ENCODE peak calls at places on chromosomes 11 and 22, in ten cellular contexts. One of them, this sample, is unnamed.

GRCh38 chr11:9276571-9276970 is 11.4 kb upstream of the DENND5A start:
- DNase-seq in H7: no peak
- DNase-seq in K562: no peak
- DNase-seq in CD4-positive, alpha-beta T cell: no peak
- DNase-seq in stimulated activated CD8-positive, alpha-beta memory T cell treated with anti-CD3 and anti-CD28 coated beads, Interleukin-7, amount 100 ng/mL, for 24 hours: no peak
- DNase-seq in stimulated activated CD4-positive, alpha-beta T cell treated with anti-CD3 and anti-CD28 coated beads, Interleukin-4, amount 100 ng/mL, for 48 hours: no peak
- DNase-seq in CD4-positive, CD25-positive, alpha-beta regulatory T cell: no peak
- DNase-seq in activated gamma-delta T cell treated with Interleukin-2 at 50 U/mL for 16 hours: no peak
- DNase-seq in EH: no peak
- DNase-seq in activated CD8-positive, alpha-beta memory T cell treated with anti-CD3 and anti-CD28 coated beads, Interleukin-2, amount 50 U/mL, for 4 hours: no peak
- DNase-seq in this sample: peak; percentile 34

GRCh38 chr11:24635588-24636290 is 138.9 kb downstream of the LUZP2 start:
- DNase-seq in activated gamma-delta T cell treated with Interleukin-2 at 50 U/mL for 16 hours: no peak
- DNase-seq in K562: no peak
- DNase-seq in activated CD8-positive, alpha-beta memory T cell treated with anti-CD3 and anti-CD28 coated beads, Interleukin-2, amount 50 U/mL, for 4 hours: no peak
- DNase-seq in EH: no peak
- DNase-seq in CD4-positive, CD25-positive, alpha-beta regulatory T cell: no peak
- DNase-seq in H7: no peak
- DNase-seq in stimulated activated CD8-positive, alpha-beta memory T cell treated with anti-CD3 and anti-CD28 coated beads, Interleukin-7, amount 100 ng/mL, for 24 hours: no peak
- DNase-seq in CD4-positive, alpha-beta T cell: no peak
- DNase-seq in stimulated activated CD4-positive, alpha-beta T cell treated with anti-CD3 and anti-CD28 coated beads, Interleukin-4, amount 100 ng/mL, for 48 hours: no peak
- DNase-seq in this sample: peak; percentile 74

GRCh38 chr22:31956360-31956759 is 12.0 kb downstream of the YWHAH start:
- DNase-seq in activated gamma-delta T cell treated with Interleukin-2 at 50 U/mL for 16 hours: no peak
- DNase-seq in H7: no peak
- DNase-seq in stimulated activated CD4-positive, alpha-beta T cell treated with anti-CD3 and anti-CD28 coated beads, Interleukin-4, amount 100 ng/mL, for 48 hours: no peak
- DNase-seq in CD4-positive, alpha-beta T cell: no peak
- DNase-seq in activated CD8-positive, alpha-beta memory T cell treated with anti-CD3 and anti-CD28 coated beads, Interleukin-2, amount 50 U/mL, for 4 hours: peak; percentile 27
- DNase-seq in EH: no peak
- DNase-seq in K562: no peak
- DNase-seq in stimulated activated CD8-positive, alpha-beta memory T cell treated with anti-CD3 and anti-CD28 coated beads, Interleukin-7, amount 100 ng/mL, for 24 hours: no peak
- DNase-seq in CD4-positive, CD25-positive, alpha-beta regulatory T cell: no peak
- DNase-seq in this sample: no peak

GRCh38 chr22:38327805-38328204 is 10.6 kb upstream of the CSNK1E start:
- DNase-seq in H7: no peak
- DNase-seq in EH: peak; percentile 89
- DNase-seq in activated gamma-delta T cell treated with Interleukin-2 at 50 U/mL for 16 hours: peak; percentile 21
- DNase-seq in stimulated activated CD8-positive, alpha-beta memory T cell treated with anti-CD3 and anti-CD28 coated beads, Interleukin-7, amount 100 ng/mL, for 24 hours: no peak
- DNase-seq in stimulated activated CD4-positive, alpha-beta T cell treated with anti-CD3 and anti-CD28 coated beads, Interleukin-4, amount 100 ng/mL, for 48 hours: no peak
- DNase-seq in CD4-positive, alpha-beta T cell: no peak
- DNase-seq in CD4-positive, CD25-positive, alpha-beta regulatory T cell: no peak
- DNase-seq in K562: no peak
- DNase-seq in activated CD8-positive, alpha-beta memory T cell treated with anti-CD3 and anti-CD28 coated beads, Interleukin-2, amount 50 U/mL, for 4 hours: no peak
- DNase-seq in this sample: peak; percentile 86

GRCh38 chr11:1936781-1937615 is 10.1 kb upstream of the MRPL23 start:
- DNase-seq in stimulated activated CD8-positive, alpha-beta memory T cell treated with anti-CD3 and anti-CD28 coated beads, Interleukin-7, amount 100 ng/mL, for 24 hours: no peak
- DNase-seq in EH: no peak
- DNase-seq in H7: peak; percentile 65
- DNase-seq in CD4-positive, CD25-positive, alpha-beta regulatory T cell: peak; percentile 0
- DNase-seq in stimulated activated CD4-positive, alpha-beta T cell treated with anti-CD3 and anti-CD28 coated beads, Interleukin-4, amount 100 ng/mL, for 48 hours: no peak
- DNase-seq in activated gamma-delta T cell treated with Interleukin-2 at 50 U/mL for 16 hours: peak; percentile 2
- DNase-seq in K562: no peak
- DNase-seq in activated CD8-positive, alpha-beta memory T cell treated with anti-CD3 and anti-CD28 coated beads, Interleukin-2, amount 50 U/mL, for 4 hours: no peak
- DNase-seq in CD4-positive, alpha-beta T cell: no peak
- DNase-seq in this sample: no peak

GRCh38 chr11:2168286-2169000 is 3.2 kb downstream of the TH start:
- DNase-seq in H7: no peak
- DNase-seq in stimulated activated CD8-positive, alpha-beta memory T cell treated with anti-CD3 and anti-CD28 coated beads, Interleukin-7, amount 100 ng/mL, for 24 hours: no peak
- DNase-seq in CD4-positive, alpha-beta T cell: no peak
- DNase-seq in activated gamma-delta T cell treated with Interleukin-2 at 50 U/mL for 16 hours: no peak
- DNase-seq in activated CD8-positive, alpha-beta memory T cell treated with anti-CD3 and anti-CD28 coated beads, Interleukin-2, amount 50 U/mL, for 4 hours: no peak
- DNase-seq in stimulated activated CD4-positive, alpha-beta T cell treated with anti-CD3 and anti-CD28 coated beads, Interleukin-4, amount 100 ng/mL, for 48 hours: no peak
- DNase-seq in EH: no peak
- DNase-seq in K562: no peak
- DNase-seq in CD4-positive, CD25-positive, alpha-beta regulatory T cell: no peak
- DNase-seq in this sample: no peak

GRCh38 chr11:116694815-116695590 is 77.8 kb downstream of the BUD13 start:
- DNase-seq in EH: no peak
- DNase-seq in stimulated activated CD8-positive, alpha-beta memory T cell treated with anti-CD3 and anti-CD28 coated beads, Interleukin-7, amount 100 ng/mL, for 24 hours: no peak
- DNase-seq in activated CD8-positive, alpha-beta memory T cell treated with anti-CD3 and anti-CD28 coated beads, Interleukin-2, amount 50 U/mL, for 4 hours: no peak
- DNase-seq in stimulated activated CD4-positive, alpha-beta T cell treated with anti-CD3 and anti-CD28 coated beads, Interleukin-4, amount 100 ng/mL, for 48 hours: no peak
- DNase-seq in activated gamma-delta T cell treated with Interleukin-2 at 50 U/mL for 16 hours: no peak
- DNase-seq in CD4-positive, CD25-positive, alpha-beta regulatory T cell: no peak
- DNase-seq in K562: no peak
- DNase-seq in H7: peak; percentile 15
- DNase-seq in CD4-positive, alpha-beta T cell: no peak
- DNase-seq in this sample: no peak

GRCh38 chr11:69721745-69722144 is 17.9 kb upstream of the FGF19 start:
- DNase-seq in CD4-positive, alpha-beta T cell: no peak
- DNase-seq in stimulated activated CD4-positive, alpha-beta T cell treated with anti-CD3 and anti-CD28 coated beads, Interleukin-4, amount 100 ng/mL, for 48 hours: no peak
- DNase-seq in stimulated activated CD8-positive, alpha-beta memory T cell treated with anti-CD3 and anti-CD28 coated beads, Interleukin-7, amount 100 ng/mL, for 24 hours: no peak
- DNase-seq in activated gamma-delta T cell treated with Interleukin-2 at 50 U/mL for 16 hours: no peak
- DNase-seq in CD4-positive, CD25-positive, alpha-beta regulatory T cell: no peak
- DNase-seq in activated CD8-positive, alpha-beta memory T cell treated with anti-CD3 and anti-CD28 coated beads, Interleukin-2, amount 50 U/mL, for 4 hours: no peak
- DNase-seq in H7: peak; percentile 78
- DNase-seq in K562: no peak
- DNase-seq in EH: peak; percentile 13
- DNase-seq in this sample: peak; percentile 30

GRCh38 chr11:29320196-29320595 is 696.6 kb downstream of the KCNA4 start:
- DNase-seq in stimulated activated CD8-positive, alpha-beta memory T cell treated with anti-CD3 and anti-CD28 coated beads, Interleukin-7, amount 100 ng/mL, for 24 hours: no peak
- DNase-seq in EH: no peak
- DNase-seq in stimulated activated CD4-positive, alpha-beta T cell treated with anti-CD3 and anti-CD28 coated beads, Interleukin-4, amount 100 ng/mL, for 48 hours: no peak
- DNase-seq in activated CD8-positive, alpha-beta memory T cell treated with anti-CD3 and anti-CD28 coated beads, Interleukin-2, amount 50 U/mL, for 4 hours: no peak
- DNase-seq in K562: no peak
- DNase-seq in CD4-positive, alpha-beta T cell: no peak
- DNase-seq in H7: no peak
- DNase-seq in CD4-positive, CD25-positive, alpha-beta regulatory T cell: no peak
- DNase-seq in activated gamma-delta T cell treated with Interleukin-2 at 50 U/mL for 16 hours: no peak
- DNase-seq in this sample: no peak

GRCh38 chr22:44220727-44221680 is 40.3 kb downstream of the PARVG start:
- DNase-seq in stimulated activated CD8-positive, alpha-beta memory T cell treated with anti-CD3 and anti-CD28 coated beads, Interleukin-7, amount 100 ng/mL, for 24 hours: no peak
- DNase-seq in EH: no peak
- DNase-seq in stimulated activated CD4-positive, alpha-beta T cell treated with anti-CD3 and anti-CD28 coated beads, Interleukin-4, amount 100 ng/mL, for 48 hours: no peak
- DNase-seq in CD4-positive, CD25-positive, alpha-beta regulatory T cell: no peak
- DNase-seq in CD4-positive, alpha-beta T cell: no peak
- DNase-seq in H7: peak; percentile 33
- DNase-seq in activated CD8-positive, alpha-beta memory T cell treated with anti-CD3 and anti-CD28 coated beads, Interleukin-2, amount 50 U/mL, for 4 hours: no peak
- DNase-seq in K562: no peak
- DNase-seq in activated gamma-delta T cell treated with Interleukin-2 at 50 U/mL for 16 hours: no peak
- DNase-seq in this sample: no peak

GRCh38 chr11:26916805-26917204 is 77.1 kb upstream of the FIBIN start:
- DNase-seq in CD4-positive, alpha-beta T cell: no peak
- DNase-seq in EH: no peak
- DNase-seq in activated CD8-positive, alpha-beta memory T cell treated with anti-CD3 and anti-CD28 coated beads, Interleukin-2, amount 50 U/mL, for 4 hours: no peak
- DNase-seq in stimulated activated CD8-positive, alpha-beta memory T cell treated with anti-CD3 and anti-CD28 coated beads, Interleukin-7, amount 100 ng/mL, for 24 hours: no peak
- DNase-seq in K562: no peak
- DNase-seq in stimulated activated CD4-positive, alpha-beta T cell treated with anti-CD3 and anti-CD28 coated beads, Interleukin-4, amount 100 ng/mL, for 48 hours: no peak
- DNase-seq in H7: no peak
- DNase-seq in CD4-positive, CD25-positive, alpha-beta regulatory T cell: no peak
- DNase-seq in activated gamma-delta T cell treated with Interleukin-2 at 50 U/mL for 16 hours: no peak
- DNase-seq in this sample: no peak

GRCh38 chr11:14334893-14335292 is 24.1 kb downstream of the RRAS2 start:
- DNase-seq in stimulated activated CD8-positive, alpha-beta memory T cell treated with anti-CD3 and anti-CD28 coated beads, Interleukin-7, amount 100 ng/mL, for 24 hours: no peak
- DNase-seq in K562: no peak
- DNase-seq in activated CD8-positive, alpha-beta memory T cell treated with anti-CD3 and anti-CD28 coated beads, Interleukin-2, amount 50 U/mL, for 4 hours: no peak
- DNase-seq in EH: no peak
- DNase-seq in CD4-positive, CD25-positive, alpha-beta regulatory T cell: no peak
- DNase-seq in activated gamma-delta T cell treated with Interleukin-2 at 50 U/mL for 16 hours: no peak
- DNase-seq in CD4-positive, alpha-beta T cell: no peak
- DNase-seq in H7: no peak
- DNase-seq in stimulated activated CD4-positive, alpha-beta T cell treated with anti-CD3 and anti-CD28 coated beads, Interleukin-4, amount 100 ng/mL, for 48 hours: no peak
- DNase-seq in this sample: no peak

GRCh38 chr22:30445438-30445936 is 19.9 kb downstream of the MTFP1 start:
- DNase-seq in EH: peak; percentile 15
- DNase-seq in activated CD8-positive, alpha-beta memory T cell treated with anti-CD3 and anti-CD28 coated beads, Interleukin-2, amount 50 U/mL, for 4 hours: no peak
- DNase-seq in CD4-positive, CD25-positive, alpha-beta regulatory T cell: no peak
- DNase-seq in stimulated activated CD8-positive, alpha-beta memory T cell treated with anti-CD3 and anti-CD28 coated beads, Interleukin-7, amount 100 ng/mL, for 24 hours: no peak
- DNase-seq in activated gamma-delta T cell treated with Interleukin-2 at 50 U/mL for 16 hours: no peak
- DNase-seq in K562: no peak
- DNase-seq in H7: no peak
- DNase-seq in CD4-positive, alpha-beta T cell: no peak
- DNase-seq in stimulated activated CD4-positive, alpha-beta T cell treated with anti-CD3 and anti-CD28 coated beads, Interleukin-4, amount 100 ng/mL, for 48 hours: no peak
- DNase-seq in this sample: peak; percentile 61

GRCh38 chr22:37566903-37567798 is 6.9 kb downstream of the CDC42EP1 start:
- DNase-seq in K562: peak; percentile 44
- DNase-seq in activated CD8-positive, alpha-beta memory T cell treated with anti-CD3 and anti-CD28 coated beads, Interleukin-2, amount 50 U/mL, for 4 hours: peak; percentile 91
- DNase-seq in stimulated activated CD8-positive, alpha-beta memory T cell treated with anti-CD3 and anti-CD28 coated beads, Interleukin-7, amount 100 ng/mL, for 24 hours: peak; percentile 79
- DNase-seq in H7: peak; percentile 97
- DNase-seq in activated gamma-delta T cell treated with Interleukin-2 at 50 U/mL for 16 hours: peak; percentile 95
- DNase-seq in EH: peak; percentile 56
- DNase-seq in CD4-positive, alpha-beta T cell: peak; percentile 88
- DNase-seq in CD4-positive, CD25-positive, alpha-beta regulatory T cell: peak; percentile 81
- DNase-seq in stimulated activated CD4-positive, alpha-beta T cell treated with anti-CD3 and anti-CD28 coated beads, Interleukin-4, amount 100 ng/mL, for 48 hours: peak; percentile 91
- DNase-seq in this sample: peak; percentile 68

GRCh38 chr11:48003926-48004325 is 23.6 kb downstream of the PTPRJ start:
- DNase-seq in EH: no peak
- DNase-seq in stimulated activated CD8-positive, alpha-beta memory T cell treated with anti-CD3 and anti-CD28 coated beads, Interleukin-7, amount 100 ng/mL, for 24 hours: no peak
- DNase-seq in CD4-positive, CD25-positive, alpha-beta regulatory T cell: no peak
- DNase-seq in activated CD8-positive, alpha-beta memory T cell treated with anti-CD3 and anti-CD28 coated beads, Interleukin-2, amount 50 U/mL, for 4 hours: no peak
- DNase-seq in CD4-positive, alpha-beta T cell: no peak
- DNase-seq in H7: no peak
- DNase-seq in K562: no peak
- DNase-seq in stimulated activated CD4-positive, alpha-beta T cell treated with anti-CD3 and anti-CD28 coated beads, Interleukin-4, amount 100 ng/mL, for 48 hours: no peak
- DNase-seq in activated gamma-delta T cell treated with Interleukin-2 at 50 U/mL for 16 hours: no peak
- DNase-seq in this sample: no peak

GRCh38 chr22:28413612-28414011 is 266.0 kb downstream of the TTC28 start:
- DNase-seq in activated CD8-positive, alpha-beta memory T cell treated with anti-CD3 and anti-CD28 coated beads, Interleukin-2, amount 50 U/mL, for 4 hours: no peak
- DNase-seq in K562: no peak
- DNase-seq in CD4-positive, alpha-beta T cell: no peak
- DNase-seq in CD4-positive, CD25-positive, alpha-beta regulatory T cell: no peak
- DNase-seq in stimulated activated CD8-positive, alpha-beta memory T cell treated with anti-CD3 and anti-CD28 coated beads, Interleukin-7, amount 100 ng/mL, for 24 hours: no peak
- DNase-seq in EH: no peak
- DNase-seq in activated gamma-delta T cell treated with Interleukin-2 at 50 U/mL for 16 hours: no peak
- DNase-seq in stimulated activated CD4-positive, alpha-beta T cell treated with anti-CD3 and anti-CD28 coated beads, Interleukin-4, amount 100 ng/mL, for 48 hours: no peak
- DNase-seq in H7: no peak
- DNase-seq in this sample: no peak

GRCh38 chr11:124760806-124761205 is 1.3 kb downstream of the ESAM start:
- DNase-seq in H7: no peak
- DNase-seq in CD4-positive, CD25-positive, alpha-beta regulatory T cell: no peak
- DNase-seq in stimulated activated CD4-positive, alpha-beta T cell treated with anti-CD3 and anti-CD28 coated beads, Interleukin-4, amount 100 ng/mL, for 48 hours: no peak
- DNase-seq in K562: no peak
- DNase-seq in activated gamma-delta T cell treated with Interleukin-2 at 50 U/mL for 16 hours: no peak
- DNase-seq in CD4-positive, alpha-beta T cell: no peak
- DNase-seq in activated CD8-positive, alpha-beta memory T cell treated with anti-CD3 and anti-CD28 coated beads, Interleukin-2, amount 50 U/mL, for 4 hours: no peak
- DNase-seq in EH: no peak
- DNase-seq in stimulated activated CD8-positive, alpha-beta memory T cell treated with anti-CD3 and anti-CD28 coated beads, Interleukin-7, amount 100 ng/mL, for 24 hours: no peak
- DNase-seq in this sample: no peak

GRCh38 chr11:46003647-46004046 is 81.2 kb downstream of the LARGE2 start:
- DNase-seq in stimulated activated CD4-positive, alpha-beta T cell treated with anti-CD3 and anti-CD28 coated beads, Interleukin-4, amount 100 ng/mL, for 48 hours: no peak
- DNase-seq in stimulated activated CD8-positive, alpha-beta memory T cell treated with anti-CD3 and anti-CD28 coated beads, Interleukin-7, amount 100 ng/mL, for 24 hours: no peak
- DNase-seq in activated CD8-positive, alpha-beta memory T cell treated with anti-CD3 and anti-CD28 coated beads, Interleukin-2, amount 50 U/mL, for 4 hours: no peak
- DNase-seq in K562: no peak
- DNase-seq in activated gamma-delta T cell treated with Interleukin-2 at 50 U/mL for 16 hours: no peak
- DNase-seq in H7: no peak
- DNase-seq in EH: peak; percentile 40
- DNase-seq in CD4-positive, alpha-beta T cell: no peak
- DNase-seq in CD4-positive, CD25-positive, alpha-beta regulatory T cell: no peak
- DNase-seq in this sample: no peak

GRCh38 chr22:27615408-27615807 is 186.1 kb downstream of the MN1 start:
- DNase-seq in activated CD8-positive, alpha-beta memory T cell treated with anti-CD3 and anti-CD28 coated beads, Interleukin-2, amount 50 U/mL, for 4 hours: no peak
- DNase-seq in K562: no peak
- DNase-seq in CD4-positive, alpha-beta T cell: no peak
- DNase-seq in EH: no peak
- DNase-seq in activated gamma-delta T cell treated with Interleukin-2 at 50 U/mL for 16 hours: no peak
- DNase-seq in stimulated activated CD4-positive, alpha-beta T cell treated with anti-CD3 and anti-CD28 coated beads, Interleukin-4, amount 100 ng/mL, for 48 hours: no peak
- DNase-seq in stimulated activated CD8-positive, alpha-beta memory T cell treated with anti-CD3 and anti-CD28 coated beads, Interleukin-7, amount 100 ng/mL, for 24 hours: no peak
- DNase-seq in CD4-positive, CD25-positive, alpha-beta regulatory T cell: no peak
- DNase-seq in H7: no peak
- DNase-seq in this sample: no peak

GRCh38 chr11:102760355-102761035 is 19.9 kb downstream of the MMP10 start:
- DNase-seq in EH: peak; percentile 95
- DNase-seq in activated gamma-delta T cell treated with Interleukin-2 at 50 U/mL for 16 hours: no peak
- DNase-seq in CD4-positive, CD25-positive, alpha-beta regulatory T cell: no peak
- DNase-seq in K562: no peak
- DNase-seq in H7: no peak
- DNase-seq in stimulated activated CD8-positive, alpha-beta memory T cell treated with anti-CD3 and anti-CD28 coated beads, Interleukin-7, amount 100 ng/mL, for 24 hours: no peak
- DNase-seq in activated CD8-positive, alpha-beta memory T cell treated with anti-CD3 and anti-CD28 coated beads, Interleukin-2, amount 50 U/mL, for 4 hours: no peak
- DNase-seq in stimulated activated CD4-positive, alpha-beta T cell treated with anti-CD3 and anti-CD28 coated beads, Interleukin-4, amount 100 ng/mL, for 48 hours: no peak
- DNase-seq in CD4-positive, alpha-beta T cell: no peak
- DNase-seq in this sample: peak; percentile 98

GRCh38 chr11:6889835-6890234 is 2.5 kb downstream of the OR2D2 start:
- DNase-seq in EH: no peak
- DNase-seq in stimulated activated CD8-positive, alpha-beta memory T cell treated with anti-CD3 and anti-CD28 coated beads, Interleukin-7, amount 100 ng/mL, for 24 hours: no peak
- DNase-seq in H7: no peak
- DNase-seq in activated CD8-positive, alpha-beta memory T cell treated with anti-CD3 and anti-CD28 coated beads, Interleukin-2, amount 50 U/mL, for 4 hours: no peak
- DNase-seq in activated gamma-delta T cell treated with Interleukin-2 at 50 U/mL for 16 hours: no peak
- DNase-seq in CD4-positive, CD25-positive, alpha-beta regulatory T cell: no peak
- DNase-seq in K562: no peak
- DNase-seq in stimulated activated CD4-positive, alpha-beta T cell treated with anti-CD3 and anti-CD28 coated beads, Interleukin-4, amount 100 ng/mL, for 48 hours: no peak
- DNase-seq in CD4-positive, alpha-beta T cell: no peak
- DNase-seq in this sample: no peak

GRCh38 chr11:66443602-66444001 is 5.0 kb upstream of the MRPL11 start:
- DNase-seq in H7: no peak
- DNase-seq in stimulated activated CD4-positive, alpha-beta T cell treated with anti-CD3 and anti-CD28 coated beads, Interleukin-4, amount 100 ng/mL, for 48 hours: no peak
- DNase-seq in CD4-positive, alpha-beta T cell: no peak
- DNase-seq in stimulated activated CD8-positive, alpha-beta memory T cell treated with anti-CD3 and anti-CD28 coated beads, Interleukin-7, amount 100 ng/mL, for 24 hours: no peak
- DNase-seq in K562: no peak
- DNase-seq in EH: peak; percentile 97
- DNase-seq in activated CD8-positive, alpha-beta memory T cell treated with anti-CD3 and anti-CD28 coated beads, Interleukin-2, amount 50 U/mL, for 4 hours: no peak
- DNase-seq in CD4-positive, CD25-positive, alpha-beta regulatory T cell: no peak
- DNase-seq in activated gamma-delta T cell treated with Interleukin-2 at 50 U/mL for 16 hours: no peak
- DNase-seq in this sample: peak; percentile 96